ENCODE peak calls at places on chromosomes 7 and 10, in five cellular contexts. G is aorta, A is psoas muscle, E is H1, K is small intestine. T is an unnamed sample.
A peak's percentile ranks its signal among the peaks of the same experiment; 100 is the strongest.

GRCh38 chr10:35574924-35575352 is 30.2 kb upstream of the GJD4 start:
- DNase-seq in G (no peak), A (no peak), K (no peak), E (peak; percentile 15), T (no peak)

GRCh38 chr7:135175931-135176330 is 5.4 kb upstream of the CYREN start:
- DNase-seq in G (no peak), K (no peak), E (no peak), A (no peak), T (no peak)

GRCh38 chr7:116259821-116260440 is 49.6 kb downstream of the TES start:
- DNase-seq in A (no peak), G (no peak), E (no peak), K (no peak), T (no peak)

GRCh38 chr7:78479348-78479747 is 680.8 kb downstream of the PHTF2 start:
- DNase-seq in G (no peak), K (no peak), E (no peak), A (no peak), T (no peak)

GRCh38 chr7:116984917-116985316 is 31.6 kb downstream of the ST7 start:
- DNase-seq in A (no peak), K (peak; percentile 33), G (no peak), E (no peak), T (no peak)

GRCh38 chr10:71772832-71773220 is 494 bp downstream of the VSIR start:
- DNase-seq in K (no peak), E (no peak), A (no peak), G (no peak), T (no peak)

GRCh38 chr10:62231371-62231770 is 37.3 kb downstream of the RTKN2 start:
- DNase-seq in A (no peak), G (no peak), K (no peak), E (no peak), T (no peak)

GRCh38 chr10:25174461-25175230 is at the start of gene GPR158:
- DNase-seq in K (peak; percentile 83), A (peak; percentile 79), G (peak; percentile 92), E (peak; percentile 83), T (peak; percentile 91)

GRCh38 chr10:74705361-74705980 is 120.9 kb upstream of the KAT6B start:
- DNase-seq in A (no peak), E (no peak), G (no peak), K (no peak), T (no peak)

GRCh38 chr7:20561908-20562307 is 53.6 kb upstream of the ABCB5 start:
- DNase-seq in G (no peak), A (no peak), E (no peak), K (no peak), T (no peak)

GRCh38 chr10:58237014-58237830 is 30.5 kb downstream of the IPMK start:
- DNase-seq in A (no peak), E (no peak), K (no peak), G (no peak), T (no peak)

GRCh38 chr10:113709221-113709838 is 29.6 kb downstream of the CASP7 start:
- DNase-seq in K (no peak), G (no peak), A (no peak), E (no peak), T (no peak)

GRCh38 chr7:108653526-108653925 is 83.9 kb downstream of the DNAJB9 start:
- DNase-seq in E (no peak), K (no peak), A (no peak), G (no peak), T (no peak)

GRCh38 chr10:33333260-33334169 is 952 bp downstream of the NRP1 start:
- DNase-seq in G (no peak), K (peak; percentile 41), A (no peak), E (no peak), T (no peak)

GRCh38 chr10:8061274-8062211 is 7.1 kb downstream of the GATA3 start:
- DNase-seq in A (no peak), K (peak; percentile 27), G (no peak), E (no peak), T (no peak)
- H3K4me1 ChIP-seq in A (no peaks in the 10 kb centered on the region), K (no peaks in the 10 kb centered on the region), G (no peaks in the 10 kb centered on the region), E (peaks cover 43% of the 10 kb centered on the region), T (peaks cover 61% of the 10 kb centered on the region)

DNA sequence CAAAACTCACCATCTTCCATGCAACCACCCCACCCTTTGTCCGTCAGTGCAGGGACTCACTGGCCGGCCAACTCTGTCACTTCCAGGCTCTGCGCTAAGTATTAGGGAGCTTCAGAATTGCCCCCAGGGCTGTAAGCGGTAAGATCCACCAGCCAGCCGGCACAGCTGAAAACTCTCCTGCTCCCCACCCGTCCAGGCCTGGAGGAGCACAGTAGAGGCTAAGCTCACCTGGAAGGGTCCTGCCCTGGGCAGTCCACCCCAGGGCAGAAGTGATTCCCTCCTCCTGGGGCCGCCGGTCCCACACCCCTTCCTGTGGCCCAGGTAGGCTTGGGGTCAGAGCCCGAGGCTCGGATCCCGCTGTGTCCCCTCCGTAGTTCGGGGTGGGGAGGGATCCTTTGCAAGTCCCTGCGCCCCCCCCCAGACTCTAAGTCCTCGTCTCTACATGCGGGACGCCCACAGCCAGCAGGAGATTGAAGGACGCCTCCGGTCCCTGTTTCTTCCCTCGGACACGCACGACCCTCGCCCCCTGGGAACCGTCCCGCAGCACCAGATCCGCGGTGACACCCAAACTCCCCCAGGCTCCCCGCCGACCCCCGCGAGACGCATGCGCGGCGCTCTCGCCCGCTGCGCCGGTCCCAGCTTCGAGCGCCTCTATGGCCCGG is 138.9 kb downstream of the ARHGAP22 start:
- DNase-seq in A (no peak), G (no peak), K (no peak), E (no peak), T (no peak)
- H3K4me3 ChIP-seq in A (peak overlapping the region; percentile 35), G (no peak overlapping the region), K (no peak overlapping the region), E (peak overlapping the region; percentile 42), T (no peak overlapping the region)

GRCh38 chr10:119315128-119316001 is 108.0 kb downstream of the GRK5 start:
- DNase-seq in A (peak; percentile 65), K (no peak), G (peak; percentile 84), E (no peak), T (no peak)
- H3K4me1 ChIP-seq in A (peaks cover 7% of the 10 kb centered on the region), K (peaks cover 20% of the 10 kb centered on the region), G (peaks cover 8% of the 10 kb centered on the region), E (peaks cover 22% of the 10 kb centered on the region), T (peaks cover 68% of the 10 kb centered on the region)

GRCh38 chr7:2038876-2039728 is 193.6 kb downstream of the MAD1L1 start:
- DNase-seq in G (no peak), K (no peak), A (no peak), E (no peak), T (peak; percentile 15)
- H3K4me3 ChIP-seq in G (no peak overlapping the region), K (no peak overlapping the region), A (no peak overlapping the region), E (no peak overlapping the region), T (no peak overlapping the region)

DNA sequence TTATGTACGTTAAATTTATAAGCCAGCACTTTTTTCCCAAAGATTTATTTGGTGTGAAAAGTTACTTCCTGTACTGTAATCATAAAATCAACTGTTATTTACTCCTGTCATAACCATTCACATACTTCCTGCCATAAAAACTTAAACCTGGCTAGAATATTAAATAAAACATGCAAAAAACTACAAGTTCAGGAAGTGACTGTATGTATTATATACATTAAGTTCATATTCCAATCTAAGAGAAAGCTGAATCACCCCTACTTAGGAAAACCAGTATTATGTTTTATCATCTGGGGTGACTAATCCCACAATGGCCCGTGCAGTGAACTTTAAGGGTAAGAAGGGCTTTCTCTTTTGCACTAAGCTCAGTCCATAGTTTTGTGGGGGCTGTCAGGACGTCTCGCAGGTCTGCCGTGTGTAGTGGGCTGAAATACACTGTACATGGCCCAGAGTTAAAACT is 183.7 kb upstream of the KLF14 start:
- DNase-seq in G (no peak), A (no peak), K (peak; percentile 82), E (no peak), T (no peak)
- H3K4me1 ChIP-seq in G (peaks cover 8% of the 10 kb centered on the region), A (peaks cover 91% of the 10 kb centered on the region), K (peaks cover 36% of the 10 kb centered on the region), E (peaks cover 20% of the 10 kb centered on the region), T (peaks cover 88% of the 10 kb centered on the region)

DNA sequence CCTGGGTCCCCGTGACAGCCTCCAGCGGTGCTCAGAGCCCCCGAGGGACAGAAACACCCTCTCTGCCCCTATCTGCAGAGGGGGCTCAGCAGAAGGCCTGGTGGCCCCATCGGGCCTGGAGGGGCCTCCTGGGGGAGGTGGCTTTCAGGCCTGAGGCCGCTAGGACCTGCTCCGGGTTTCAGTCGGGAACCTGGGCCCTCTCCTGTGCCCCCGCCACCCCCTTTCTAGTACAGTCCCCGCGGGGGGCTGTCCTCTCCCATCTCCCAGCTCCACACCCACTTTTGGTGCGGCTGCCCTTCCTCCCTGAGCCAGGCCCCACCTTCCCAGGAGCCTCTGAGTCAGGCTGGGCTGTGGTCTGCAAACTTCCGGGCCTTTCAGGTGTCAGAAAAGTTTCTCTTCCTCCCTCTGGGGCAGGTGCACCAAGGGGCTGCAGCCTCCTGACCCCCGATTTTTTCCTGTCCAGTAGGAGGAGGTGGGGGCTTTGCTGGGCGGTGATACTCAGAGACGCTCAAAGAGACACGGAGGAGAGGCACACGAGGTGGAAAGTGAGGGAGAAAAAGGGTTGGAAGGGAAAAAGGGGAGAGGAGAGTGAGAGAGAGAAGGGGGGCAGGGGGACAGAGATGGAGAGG is 692 bp downstream of the CARD11 start:
- DNase-seq in G (no peak), K (peak; percentile 29), A (no peak), E (no peak), T (no peak)
- H3K4me3 ChIP-seq in G (no peak overlapping the region), K (peak overlapping the region; percentile 69), A (no peak overlapping the region), E (peak overlapping the region; percentile 60), T (peak overlapping the region; percentile 42)

DNA sequence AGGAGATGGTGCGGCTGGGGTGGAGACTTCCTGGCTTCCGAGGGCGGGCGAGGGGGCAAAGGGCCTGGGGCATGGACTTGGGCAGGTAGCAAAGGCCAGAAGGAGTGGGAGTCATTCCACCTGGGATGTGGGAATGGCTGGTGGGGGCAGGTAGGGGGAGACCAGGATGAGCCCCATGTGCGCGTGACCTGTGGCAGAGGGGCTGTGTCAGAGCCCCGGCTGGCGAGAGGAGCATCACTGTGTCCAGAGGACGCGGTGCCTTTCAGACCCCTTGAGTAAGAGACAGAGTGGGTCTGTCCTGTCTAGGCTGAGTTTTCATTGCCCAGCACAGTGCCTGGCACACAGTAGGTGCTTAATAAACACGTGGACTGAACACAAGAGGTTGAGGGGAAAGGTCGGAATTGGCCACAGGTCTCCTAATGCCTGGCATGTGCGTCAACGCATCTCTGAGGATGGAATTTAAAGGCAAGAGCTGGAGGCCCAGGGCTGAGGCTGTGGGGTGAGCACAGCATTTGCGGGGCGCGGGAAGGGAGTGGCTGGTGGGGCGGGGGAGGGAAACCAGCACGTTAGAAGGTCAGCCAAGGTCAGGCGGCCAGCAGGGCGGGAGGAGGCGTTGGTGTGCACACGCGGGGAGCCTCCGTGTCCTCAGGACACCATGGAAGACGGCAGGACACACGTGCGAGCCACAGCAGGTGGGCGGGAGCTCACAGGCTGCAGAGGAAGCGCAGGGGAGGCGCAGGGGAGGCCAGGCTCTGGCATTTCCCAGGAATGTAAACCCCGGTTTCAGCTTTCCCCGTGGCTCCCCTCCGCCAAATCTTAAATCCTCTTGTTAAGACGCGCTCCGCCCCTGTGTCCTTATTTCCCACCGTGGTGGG is 51.8 kb downstream of the CUX1 start:
- DNase-seq in G (no peak), K (peak; percentile 44), E (no peak), A (no peak), T (no peak)
- H3K4me1 ChIP-seq in G (peaks cover 4% of the 10 kb centered on the region), K (peaks cover 3% of the 10 kb centered on the region), E (peaks cover 28% of the 10 kb centered on the region), A (peaks cover 52% of the 10 kb centered on the region), T (peaks cover 36% of the 10 kb centered on the region)

T was measured in lower lobe of right lung.